ENCODE peak calls at places on chromosomes 13 and 19, in six cellular contexts. R, D, L, Z, N and C are unnamed samples.
A peak's percentile ranks its signal among the peaks of the same experiment; 100 is the strongest.

GRCh38 chr19:55493650-55494171 is 5.5 kb downstream of the SSC5D start:
- DNase-seq in R (no peak), D (no peak), L (no peak), Z (peak; percentile 49), N (no peak), C (no peak)

GRCh38 chr19:18306209-18306902 is 16.5 kb downstream of the LSM4 start:
- DNase-seq in R (no peak), D (no peak), L (no peak), Z (no peak), N (peak; percentile 64), C (peak; percentile 44)

GRCh38 chr13:76683854-76684253 is 202.4 kb downstream of the KCTD12 start:
- DNase-seq in R (no peak), D (no peak), L (no peak), Z (no peak), N (no peak), C (no peak)

GRCh38 chr13:106373989-106374572 is 161.4 kb downstream of the EFNB2 start:
- DNase-seq in R (no peak), D (no peak), L (no peak), Z (no peak), N (no peak), C (no peak)

GRCh38 chr13:70842062-70842644 is 733.9 kb upstream of the KLHL1 start:
- DNase-seq in R (no peak), D (no peak), L (no peak), Z (no peak), N (no peak), C (no peak)

GRCh38 chr13:31282741-31283455 is 83.1 kb downstream of the B3GLCT start:
- DNase-seq in R (no peak), D (no peak), L (no peak), Z (no peak), N (no peak), C (no peak)

GRCh38 chr13:111409413-111409812 is 89.0 kb downstream of the TEX29 start:
- DNase-seq in R (no peak), D (no peak), L (peak; percentile 65), Z (no peak), N (no peak), C (no peak)

GRCh38 chr13:58855283-58855682 is 1223.7 kb downstream of the PCDH17 start:
- DNase-seq in R (no peak), D (no peak), L (no peak), Z (no peak), N (no peak), C (no peak)

GRCh38 chr13:36885901-36886300 is 34.1 kb downstream of the SMAD9 start:
- DNase-seq in R (no peak), D (no peak), L (no peak), Z (no peak), N (no peak), C (no peak)

GRCh38 chr13:99796175-99796819 is 175.3 kb downstream of the ZIC5 start:
- DNase-seq in R (peak; percentile 38), D (no peak), L (no peak), Z (no peak), N (peak; percentile 14), C (no peak)

GRCh38 chr13:75256922-75257321 is 225.0 kb downstream of the TBC1D4 start:
- DNase-seq in R (peak; percentile 62), D (no peak), L (no peak), Z (no peak), N (no peak), C (no peak)

GRCh38 chr13:114151565-114152284 is 19.3 kb upstream of the RASA3 start:
- DNase-seq in R (peak; percentile 93), D (no peak), L (peak; percentile 70), Z (no peak), N (no peak), C (peak; percentile 92)

GRCh38 chr13:39376088-39376487 is 226.9 kb downstream of the LHFPL6 start:
- DNase-seq in R (no peak), D (no peak), L (no peak), Z (no peak), N (no peak), C (no peak)

GRCh38 chr13:59658736-59659330 is 504.9 kb downstream of the DIAPH3 start:
- DNase-seq in R (no peak), D (no peak), L (no peak), Z (no peak), N (no peak), C (no peak)

GRCh38 chr19:15631817-15632216 is 8.9 kb upstream of the CYP4F3 start:
- DNase-seq in R (no peak), D (no peak), L (no peak), Z (no peak), N (peak; percentile 43), C (peak; percentile 26)

GRCh38 chr13:44432595-44432994 is 59.0 kb downstream of the SERP2 start:
- DNase-seq in R (no peak), D (no peak), L (no peak), Z (no peak), N (no peak), C (no peak)

GRCh38 chr19:38721977-38722773 is 22.1 kb downstream of the CAPN12 start:
- DNase-seq in R (no peak), D (no peak), L (no peak), Z (peak; percentile 85), N (no peak), C (no peak)

GRCh38 chr13:30394798-30395191 is 27.5 kb upstream of the UBE2L5 start:
- DNase-seq in R (no peak), D (no peak), L (no peak), Z (no peak), N (peak; percentile 57), C (no peak)

GRCh38 chr19:2740314-2740656 is 468 bp upstream of the SLC39A3 start:
- DNase-seq in R (no peak), D (no peak), L (no peak), Z (no peak), N (no peak), C (no peak)

GRCh38 chr19:19294914-19295313 is 21.8 kb upstream of the TM6SF2 start:
- DNase-seq in R (no peak), D (no peak), L (no peak), Z (no peak), N (no peak), C (no peak)

GRCh38 chr13:98026457-98026857 is 73.0 kb downstream of the IPO5 start:
- DNase-seq in R (no peak), D (no peak), L (no peak), Z (no peak), N (no peak), C (no peak)

GRCh38 chr19:45107621-45108170 is 14.7 kb downstream of the PPP1R37 start:
- DNase-seq in R (no peak), D (no peak), L (no peak), Z (no peak), N (no peak), C (no peak)

GRCh38 chr13:103815619-103816018 is 749.4 kb upstream of the SLC10A2 start:
- DNase-seq in R (no peak), D (no peak), L (no peak), Z (no peak), N (no peak), C (no peak)

GRCh38 chr13:22143671-22144070 is 472.8 kb downstream of the FGF9 start:
- DNase-seq in R (no peak), D (no peak), L (no peak), Z (no peak), N (no peak), C (no peak)

GRCh38 chr13:74290324-74290773 is 156.1 kb upstream of the KLF12 start:
- DNase-seq in R (no peak), D (peak; percentile 20), L (no peak), Z (no peak), N (peak; percentile 88), C (peak; percentile 9)

GRCh38 chr19:34501339-34502320 is 20.1 kb downstream of the WTIP start:
- DNase-seq in R (peak; percentile 94), D (peak; percentile 87), L (peak; percentile 99), Z (peak; percentile 94), N (peak; percentile 70), C (peak; percentile 94)

GRCh38 chr19:31146546-31147183 is 202.6 kb downstream of the TSHZ3 start:
- DNase-seq in R (no peak), D (no peak), L (no peak), Z (no peak), N (no peak), C (no peak)

GRCh38 chr19:38649305-38650179 is 2.1 kb downstream of the ACTN4 start:
- DNase-seq in R (peak; percentile 91), D (peak; percentile 76), L (no peak), Z (no peak), N (no peak), C (peak; percentile 86)

GRCh38 chr13:35475131-35475959 is 1.1 kb downstream of the MAB21L1 start:
- DNase-seq in R (peak; percentile 19), D (no peak), L (peak; percentile 76), Z (peak; percentile 42), N (no peak), C (peak; percentile 8)

GRCh38 chr13:35471466-35472307 is 4.8 kb downstream of the MAB21L1 start:
- DNase-seq in R (no peak), D (no peak), L (no peak), Z (no peak), N (no peak), C (no peak)

GRCh38 chr13:35472308-35473008 is 4.0 kb downstream of the MAB21L1 start:
- DNase-seq in R (no peak), D (no peak), L (no peak), Z (no peak), N (no peak), C (no peak)

GRCh38 chr13:35475960-35476943 is at the start of gene MAB21L1:
- DNase-seq in R (peak; percentile 25), D (no peak), L (peak; percentile 75), Z (peak; percentile 18), N (no peak), C (peak; percentile 9)

DNA sequence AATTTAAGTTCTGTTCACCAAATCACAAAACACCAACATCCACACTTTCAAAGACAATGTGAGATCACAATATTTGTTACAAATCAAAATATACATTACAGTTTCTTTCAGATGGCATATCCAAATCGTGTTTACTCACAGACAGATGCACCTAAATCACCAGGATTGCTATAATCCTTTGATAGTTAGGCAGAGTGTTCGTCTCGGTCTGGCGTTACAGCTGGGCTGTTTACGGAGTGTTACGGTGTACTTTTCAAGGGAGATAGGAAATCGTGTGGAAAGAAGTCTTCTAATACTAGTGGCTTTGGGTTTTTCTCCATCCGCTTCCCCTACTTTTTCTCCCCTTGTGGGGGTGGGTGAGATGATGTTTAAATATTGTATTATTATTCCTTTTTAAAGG is 1.9 kb downstream of the MAB21L1 start:
- DNase-seq in R (no peak), D (no peak), L (no peak), Z (no peak), N (no peak), C (no peak)
- H3K27ac ChIP-seq in R (no peak overlapping the region), D (no peak overlapping the region), L (no peak overlapping the region), Z (no peak overlapping the region), N (no peak overlapping the region), C (no peak overlapping the region)

GRCh38 chr19:9407827-9408226 is 27.5 kb downstream of the ZNF266 start:
- DNase-seq in R (no peak), D (no peak), L (no peak), Z (no peak), N (no peak), C (no peak)

GRCh38 chr19:9413240-9413954 is 22.0 kb downstream of the ZNF266 start:
- DNase-seq in R (no peak), D (no peak), L (no peak), Z (no peak), N (no peak), C (no peak)
- H3K9me3 ChIP-seq in R (peaks cover 14% of the 10 kb centered on the region), D (peaks cover 22% of the 10 kb centered on the region), L (peaks cover 33% of the 10 kb centered on the region), Z (peaks cover 23% of the 10 kb centered on the region), N (peaks cover 9% of the 10 kb centered on the region), C (peaks cover 93% of the 10 kb centered on the region)

GRCh38 chr19:6007866-6008265 is 29.9 kb upstream of the RANBP3 start:
- DNase-seq in R (no peak), D (no peak), L (no peak), Z (no peak), N (no peak), C (no peak)
- H3K27ac ChIP-seq in R (no peak overlapping the region), D (no peak overlapping the region), L (no peak overlapping the region), Z (no peak overlapping the region), N (no peak overlapping the region), C (no peak overlapping the region)

GRCh38 chr19:49094505-49095482 is 9.5 kb downstream of the SNRNP70 start:
- DNase-seq in R (no peak), D (no peak), L (no peak), Z (no peak), N (no peak), C (no peak)
- H3K9me3 ChIP-seq in R (no peaks in the 10 kb centered on the region), D (no peaks in the 10 kb centered on the region), L (no peaks in the 10 kb centered on the region), Z (no peaks in the 10 kb centered on the region), N (no peaks in the 10 kb centered on the region), C (no peaks in the 10 kb centered on the region)